ENCODE peak calls at places on chromosomes 11 and 22, in seven cellular contexts. H, I, L, U, V, G and C are unnamed samples.

GRCh38 chr11:12223771-12224536 is 113.6 kb downstream of the MICAL2 start:
- DNase-seq in H (no peak), I (no peak), L (no peak), U (no peak), V (no peak), G (no peak), C (no peak)

GRCh38 chr11:62921573-62922188 is 518 bp upstream of the CHRM1 start:
- DNase-seq in H (no peak), I (no peak), L (no peak), U (no peak), V (no peak), G (no peak), C (no peak)

GRCh38 chr22:19448076-19448607 is 631 bp upstream of the C22orf39 start:
- DNase-seq in H (no peak), I (no peak), L (no peak), U (peak), V (peak), G (no peak), C (peak)

GRCh38 chr11:65870307-65870658 is 2.3 kb downstream of the EFEMP2 start:
- DNase-seq in H (no peak), I (no peak), L (no peak), U (no peak), V (no peak), G (peak), C (no peak)

GRCh38 chr11:6351782-6352181 is 31.5 kb upstream of the CAVIN3 start:
- DNase-seq in H (no peak), I (no peak), L (no peak), U (no peak), V (no peak), G (no peak), C (no peak)

GRCh38 chr11:65489061-65489705 is 9.7 kb upstream of the MALAT1 start:
- DNase-seq in H (no peak), I (no peak), L (no peak), U (no peak), V (no peak), G (peak), C (peak)

GRCh38 chr22:23270212-23270733 is 90.0 kb downstream of the BCR start:
- DNase-seq in H (no peak), I (no peak), L (no peak), U (no peak), V (no peak), G (no peak), C (no peak)

GRCh38 chr22:31272522-31273446 is 19.5 kb downstream of the PIK3IP1 start:
- DNase-seq in H (peak), I (no peak), L (no peak), U (peak), V (no peak), G (no peak), C (peak)

GRCh38 chr11:123509737-123510578 is 79.9 kb downstream of the GRAMD1B start:
- DNase-seq in H (peak), I (no peak), L (no peak), U (no peak), V (no peak), G (no peak), C (peak)

GRCh38 chr11:76783901-76784813 is 1.0 kb downstream of the TSKU start:
- DNase-seq in H (peak), I (peak), L (no peak), U (no peak), V (no peak), G (peak), C (peak)

GRCh38 chr11:103542851-103543250 is 433.6 kb downstream of the DYNC2H1 start:
- DNase-seq in H (no peak), I (no peak), L (no peak), U (no peak), V (no peak), G (no peak), C (no peak)

GRCh38 chr11:75654314-75654713 is 14.5 kb downstream of the MAP6 start:
- DNase-seq in H (no peak), I (no peak), L (no peak), U (no peak), V (no peak), G (no peak), C (no peak)

GRCh38 chr22:35633520-35633919 is 14.7 kb upstream of the APOL6 start:
- DNase-seq in H (no peak), I (peak), L (no peak), U (no peak), V (no peak), G (no peak), C (no peak)

GRCh38 chr22:38348751-38349496 is 31.7 kb upstream of the CSNK1E start:
- DNase-seq in H (no peak), I (no peak), L (no peak), U (no peak), V (no peak), G (no peak), C (no peak)

GRCh38 chr22:39474351-39474991 is 17.7 kb downstream of the MGAT3 start:
- DNase-seq in H (no peak), I (no peak), L (no peak), U (no peak), V (no peak), G (no peak), C (no peak)

GRCh38 chr11:89477175-89477574 is 14.0 kb downstream of the NOX4 start:
- DNase-seq in H (no peak), I (no peak), L (no peak), U (no peak), V (no peak), G (no peak), C (no peak)

GRCh38 chr11:76284161-76284560 is 77.9 kb upstream of the WNT11 start:
- DNase-seq in H (no peak), I (no peak), L (no peak), U (no peak), V (no peak), G (no peak), C (no peak)

GRCh38 chr11:35162795-35163194 is 23.8 kb downstream of the CD44 start:
- DNase-seq in H (no peak), I (no peak), L (no peak), U (no peak), V (no peak), G (no peak), C (no peak)

GRCh38 chr22:44452531-44453420 is 45.3 kb downstream of the RTL6 start:
- DNase-seq in H (no peak), I (no peak), L (no peak), U (no peak), V (no peak), G (no peak), C (no peak)

GRCh38 chr11:14364322-14364721 is 5.3 kb upstream of the RRAS2 start:
- DNase-seq in H (no peak), I (no peak), L (no peak), U (no peak), V (no peak), G (no peak), C (no peak)

GRCh38 chr11:96187779-96188624 is 155.0 kb downstream of the MAML2 start:
- DNase-seq in H (no peak), I (peak), L (no peak), U (no peak), V (no peak), G (no peak), C (peak)

GRCh38 chr11:23124249-23124648 is 264.0 kb upstream of the CCDC179 start:
- DNase-seq in H (no peak), I (no peak), L (no peak), U (no peak), V (no peak), G (no peak), C (no peak)

GRCh38 chr22:26321469-26321913 is 107.6 kb upstream of the ASPHD2 start:
- DNase-seq in H (no peak), I (no peak), L (no peak), U (no peak), V (no peak), G (peak), C (peak)

GRCh38 chr11:94325681-94326080 is 21.3 kb downstream of the IZUMO1R start:
- DNase-seq in H (peak), I (no peak), L (no peak), U (no peak), V (peak), G (no peak), C (peak)

GRCh38 chr11:36249271-36249670 is 40.0 kb downstream of the COMMD9 start:
- DNase-seq in H (no peak), I (no peak), L (no peak), U (no peak), V (no peak), G (no peak), C (no peak)